ENCODE peak calls at places on chromosomes 6 and 20, in seven cellular contexts. I is ovary; O is left cardiac atrium; H is activated CD4-positive, alpha-beta T cell treated with anti-CD3 and anti-CD28 coated beads, Interleukin-2, amount 50 U/mL, for 1 hour; W is mammary epithelial cell; X is body of pancreas; P is pancreas. S is an unnamed sample.

GRCh38 chr6:135901776-135902524 is 50.4 kb downstream of the PDE7B start:
- DNase-seq in I (peak), O (peak), H (no peak), W (peak), X (peak), P (no peak), S (no peak)

GRCh38 chr20:33037456-33037855 is 6.0 kb downstream of the BPIFB6 start:
- DNase-seq in I (no peak), O (no peak), H (no peak), W (no peak), X (no peak), P (no peak), S (no peak)

GRCh38 chr20:25077610-25078169 is 4.3 kb downstream of the VSX1 start:
- DNase-seq in I (peak), O (peak), H (no peak), W (no peak), X (no peak), P (no peak), S (no peak)

GRCh38 chr6:80676386-80676785 is 569.9 kb downstream of the BCKDHB start:
- DNase-seq in I (no peak), O (no peak), H (no peak), W (peak), X (no peak), P (no peak), S (no peak)

GRCh38 chr20:8568068-8568467 is 436.0 kb downstream of the PLCB1 start:
- DNase-seq in I (no peak), O (no peak), H (no peak), W (no peak), X (no peak), P (no peak), S (no peak)

GRCh38 chr6:10794239-10794638 is 44.1 kb downstream of the MAK start:
- DNase-seq in I (no peak), O (no peak), H (no peak), W (no peak), X (no peak), P (no peak), S (no peak)

GRCh38 chr6:106620931-106621672 is 8.2 kb downstream of the RTN4IP1 start:
- DNase-seq in I (no peak), O (no peak), H (no peak), W (no peak), X (no peak), P (no peak), S (no peak)

GRCh38 chr6:41729624-41730023 is 5.8 kb downstream of the TFEB start:
- DNase-seq in I (no peak), O (no peak), H (no peak), W (no peak), X (no peak), P (no peak), S (no peak)

GRCh38 chr20:833450-834150 is at the start of gene FAM110A:
- DNase-seq in I (peak), O (peak), H (peak), W (peak), X (peak), P (peak), S (peak)

GRCh38 chr6:36615018-36615761 is 21.0 kb downstream of the SRSF3 start:
- DNase-seq in I (peak), O (peak), H (peak), W (peak), X (peak), P (peak), S (peak)

GRCh38 chr6:142523485-142523884 is 221.7 kb downstream of the ADGRG6 start:
- DNase-seq in I (no peak), O (no peak), H (no peak), W (no peak), X (no peak), P (no peak), S (no peak)

GRCh38 chr20:42611423-42611822 is 578.3 kb downstream of the PTPRT start:
- DNase-seq in I (no peak), O (no peak), H (no peak), W (no peak), X (no peak), P (no peak), S (no peak)

GRCh38 chr20:50673146-50673830 is 18.1 kb downstream of the RIPOR3 start:
- DNase-seq in I (no peak), O (peak), H (no peak), W (no peak), X (peak), P (no peak), S (no peak)

GRCh38 chr6:157994126-157994795 is 12.6 kb downstream of the SYNJ2 start:
- DNase-seq in I (no peak), O (peak), H (no peak), W (no peak), X (no peak), P (no peak), S (no peak)

GRCh38 chr6:91434135-91434534 is 847.3 kb upstream of the MAP3K7 start:
- DNase-seq in I (no peak), O (no peak), H (no peak), W (no peak), X (no peak), P (no peak), S (no peak)

GRCh38 chr6:111604259-111605099 is 1.2 kb downstream of the TRAF3IP2 start:
- DNase-seq in I (peak), O (peak), H (no peak), W (peak), X (peak), P (peak), S (no peak)

GRCh38 chr6:54737247-54737646 is 109.3 kb upstream of the FAM83B start:
- DNase-seq in I (no peak), O (no peak), H (no peak), W (no peak), X (no peak), P (no peak), S (no peak)

S was measured in memory B cell.